ENCODE peak calls at places on chromosome 15, in eight cellular contexts. One of them, this sample, is unnamed. For H3K4me1, the result is how much of the 10 kb centered on the place peaks cover.

GRCh38 chr15:25670025-25670554 is 193.0 kb downstream of the ATP10A start:
- DNase-seq in Peyer's patch: no peak
- DNase-seq in prostate gland: peak
- DNase-seq in aorta: peak
- DNase-seq in breast epithelium: no peak
- DNase-seq in left ventricle myocardium inferior: peak
- DNase-seq in A549: no peak
- DNase-seq in heart left ventricle: peak
- DNase-seq in this sample: peak

GRCh38 chr15:84400820-84401219 is 165.2 kb downstream of the GOLGA6L4 start:
- DNase-seq in breast epithelium: no peak
- DNase-seq in left ventricle myocardium inferior: no peak
- DNase-seq in Peyer's patch: no peak
- DNase-seq in aorta: no peak
- DNase-seq in A549: no peak
- DNase-seq in prostate gland: no peak
- DNase-seq in heart left ventricle: no peak
- DNase-seq in this sample: peak

GRCh38 chr15:63597033-63597790 is at the start of gene FBXL22:
- DNase-seq in Peyer's patch: no peak
- DNase-seq in prostate gland: peak
- DNase-seq in left ventricle myocardium inferior: peak
- DNase-seq in heart left ventricle: peak
- DNase-seq in aorta: peak
- DNase-seq in A549: no peak
- DNase-seq in breast epithelium: no peak
- DNase-seq in this sample: peak

GRCh38 chr15:71275098-71275497 is 159.8 kb downstream of the THSD4 start:
- DNase-seq in A549: no peak
- DNase-seq in heart left ventricle: no peak
- DNase-seq in aorta: no peak
- DNase-seq in left ventricle myocardium inferior: no peak
- DNase-seq in breast epithelium: no peak
- DNase-seq in Peyer's patch: no peak
- DNase-seq in prostate gland: no peak
- DNase-seq in this sample: no peak

GRCh38 chr15:91694829-91695205 is 158.7 kb upstream of the SLCO3A1 start:
- DNase-seq in aorta: peak
- DNase-seq in breast epithelium: peak
- DNase-seq in prostate gland: peak
- DNase-seq in Peyer's patch: no peak
- DNase-seq in heart left ventricle: peak
- DNase-seq in left ventricle myocardium inferior: no peak
- DNase-seq in A549: no peak
- DNase-seq in this sample: no peak

GRCh38 chr15:74782596-74783071 is 754 bp downstream of the CSK start:
- DNase-seq in breast epithelium: no peak
- DNase-seq in heart left ventricle: no peak
- DNase-seq in aorta: no peak
- DNase-seq in prostate gland: no peak
- DNase-seq in A549: no peak
- DNase-seq in left ventricle myocardium inferior: no peak
- DNase-seq in Peyer's patch: no peak
- DNase-seq in this sample: peak

GRCh38 chr15:75167588-75168076 is 34.0 kb upstream of the C15orf39 start:
- DNase-seq in Peyer's patch: no peak
- DNase-seq in heart left ventricle: no peak
- DNase-seq in prostate gland: no peak
- DNase-seq in aorta: no peak
- DNase-seq in left ventricle myocardium inferior: no peak
- DNase-seq in breast epithelium: no peak
- DNase-seq in A549: no peak
- DNase-seq in this sample: no peak

GRCh38 chr15:52262364-52262763 is 33.2 kb downstream of the MYO5C start:
- DNase-seq in heart left ventricle: no peak
- DNase-seq in Peyer's patch: no peak
- DNase-seq in aorta: no peak
- DNase-seq in prostate gland: no peak
- DNase-seq in left ventricle myocardium inferior: no peak
- DNase-seq in A549: no peak
- DNase-seq in breast epithelium: no peak
- DNase-seq in this sample: peak

GRCh38 chr15:74775132-74775562 is 6.7 kb upstream of the CSK start:
- DNase-seq in prostate gland: no peak
- DNase-seq in heart left ventricle: no peak
- DNase-seq in Peyer's patch: no peak
- DNase-seq in breast epithelium: no peak
- DNase-seq in A549: no peak
- DNase-seq in left ventricle myocardium inferior: no peak
- DNase-seq in aorta: no peak
- DNase-seq in this sample: no peak

GRCh38 chr15:80309769-80310384 is 57.9 kb upstream of the CTXND1 start:
- DNase-seq in left ventricle myocardium inferior: no peak
- DNase-seq in A549: peak
- DNase-seq in breast epithelium: no peak
- DNase-seq in heart left ventricle: no peak
- DNase-seq in aorta: no peak
- DNase-seq in prostate gland: peak
- DNase-seq in Peyer's patch: no peak
- DNase-seq in this sample: peak

GRCh38 chr15:78944202-78944625 is 632 bp downstream of the CTSH start:
- DNase-seq in aorta: no peak
- DNase-seq in Peyer's patch: no peak
- DNase-seq in breast epithelium: no peak
- DNase-seq in left ventricle myocardium inferior: no peak
- DNase-seq in A549: no peak
- DNase-seq in prostate gland: no peak
- DNase-seq in heart left ventricle: peak
- DNase-seq in this sample: no peak

GRCh38 chr15:96428742-96429141 is 98.2 kb downstream of the NR2F2 start:
- DNase-seq in A549: no peak
- DNase-seq in left ventricle myocardium inferior: no peak
- DNase-seq in breast epithelium: no peak
- DNase-seq in heart left ventricle: peak
- DNase-seq in Peyer's patch: no peak
- DNase-seq in aorta: no peak
- DNase-seq in prostate gland: no peak
- DNase-seq in this sample: no peak

GRCh38 chr15:88166330-88166993 is 90.1 kb downstream of the NTRK3 start:
- DNase-seq in left ventricle myocardium inferior: no peak
- DNase-seq in Peyer's patch: no peak
- DNase-seq in prostate gland: no peak
- DNase-seq in heart left ventricle: no peak
- DNase-seq in aorta: no peak
- DNase-seq in breast epithelium: no peak
- DNase-seq in A549: no peak
- DNase-seq in this sample: peak

GRCh38 chr15:99312794-99313193 is 61.5 kb downstream of the LRRC28 start:
- DNase-seq in aorta: no peak
- DNase-seq in left ventricle myocardium inferior: no peak
- DNase-seq in A549: no peak
- DNase-seq in breast epithelium: no peak
- DNase-seq in Peyer's patch: no peak
- DNase-seq in heart left ventricle: no peak
- DNase-seq in prostate gland: no peak
- DNase-seq in this sample: no peak

GRCh38 chr15:51874751-51875644 is 45.5 kb downstream of the TMOD3 start:
- DNase-seq in heart left ventricle: no peak
- DNase-seq in breast epithelium: no peak
- DNase-seq in aorta: no peak
- DNase-seq in Peyer's patch: no peak
- DNase-seq in left ventricle myocardium inferior: no peak
- DNase-seq in prostate gland: no peak
- DNase-seq in A549: peak
- DNase-seq in this sample: no peak

GRCh38 chr15:88267720-88268119 is 11.2 kb upstream of the NTRK3 start:
- DNase-seq in Peyer's patch: no peak
- DNase-seq in heart left ventricle: no peak
- DNase-seq in breast epithelium: no peak
- DNase-seq in aorta: no peak
- DNase-seq in left ventricle myocardium inferior: no peak
- DNase-seq in prostate gland: no peak
- DNase-seq in A549: no peak
- DNase-seq in this sample: no peak

GRCh38 chr15:90165659-90166489 is 35.3 kb upstream of the SEMA4B start:
- DNase-seq in breast epithelium: peak
- DNase-seq in prostate gland: peak
- DNase-seq in heart left ventricle: peak
- DNase-seq in Peyer's patch: peak
- DNase-seq in left ventricle myocardium inferior: no peak
- DNase-seq in aorta: peak
- DNase-seq in A549: peak
- DNase-seq in this sample: peak

GRCh38 chr15:25508369-25509002 is 69.7 kb upstream of the UBE3A start:
- DNase-seq in aorta: no peak
- DNase-seq in left ventricle myocardium inferior: no peak
- DNase-seq in breast epithelium: no peak
- DNase-seq in A549: peak
- DNase-seq in prostate gland: no peak
- DNase-seq in heart left ventricle: no peak
- DNase-seq in Peyer's patch: no peak
- DNase-seq in this sample: no peak

GRCh38 chr15:35078221-35078915 is 6.7 kb downstream of the NANOGP8 start:
- DNase-seq in prostate gland: peak
- DNase-seq in A549: peak
- DNase-seq in breast epithelium: no peak
- DNase-seq in left ventricle myocardium inferior: no peak
- DNase-seq in Peyer's patch: no peak
- DNase-seq in aorta: no peak
- DNase-seq in heart left ventricle: no peak
- DNase-seq in this sample: peak

DNA sequence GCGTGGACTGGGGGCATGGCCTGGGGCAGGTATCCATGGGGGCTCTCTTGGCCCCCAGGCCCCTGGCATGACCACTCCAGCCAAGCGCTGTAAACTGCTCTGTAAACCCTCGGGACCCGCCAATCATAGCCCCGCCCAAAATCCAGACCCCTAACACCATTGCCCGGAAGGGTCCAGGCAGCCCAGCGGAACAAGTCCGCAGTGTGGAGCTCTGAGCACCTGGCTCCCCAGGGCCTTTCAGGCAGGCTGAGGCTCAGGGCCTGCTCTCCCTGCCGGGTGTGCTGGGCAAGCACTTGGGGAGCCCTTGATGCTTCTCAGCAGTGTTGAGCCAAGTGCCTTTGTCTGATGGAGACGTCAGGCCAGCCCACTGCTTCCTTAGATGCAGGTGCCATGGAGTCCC is 106.2 kb downstream of the TLE3 start:
- DNase-seq in Peyer's patch: no peak
- DNase-seq in breast epithelium: no peak
- DNase-seq in heart left ventricle: no peak
- DNase-seq in aorta: no peak
- DNase-seq in A549: no peak
- DNase-seq in left ventricle myocardium inferior: no peak
- DNase-seq in prostate gland: no peak
- DNase-seq in this sample: no peak
- H3K4me3 ChIP-seq in Peyer's patch: no peak
- H3K4me3 ChIP-seq in breast epithelium: no peak
- H3K4me3 ChIP-seq in heart left ventricle: no peak
- H3K4me3 ChIP-seq in aorta: no peak
- H3K4me3 ChIP-seq in A549: no peak
- H3K4me3 ChIP-seq in left ventricle myocardium inferior: no peak
- H3K4me3 ChIP-seq in prostate gland: no peak
- H3K4me3 ChIP-seq in this sample: no peak

DNA sequence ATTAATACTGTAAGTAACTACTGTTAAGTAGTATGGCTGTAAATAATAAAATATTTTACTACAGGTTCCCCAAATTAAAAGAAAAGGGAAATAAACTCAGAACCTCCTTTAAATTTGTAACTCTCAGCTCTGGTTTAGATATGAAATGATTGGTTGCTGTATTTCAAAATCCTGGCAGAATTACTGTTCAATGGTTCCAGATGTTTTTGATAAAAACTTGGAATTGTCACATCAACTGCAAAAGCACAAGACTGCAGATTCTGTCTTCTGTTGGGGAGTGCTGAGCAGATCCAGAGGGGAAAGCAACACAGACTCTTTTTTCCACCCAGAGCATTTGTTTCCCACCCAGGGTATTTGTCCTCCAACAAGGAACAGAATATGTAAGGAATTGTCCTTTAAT is 178.2 kb downstream of the KLHL25 start:
- DNase-seq in breast epithelium: no peak
- DNase-seq in A549: no peak
- DNase-seq in Peyer's patch: no peak
- DNase-seq in aorta: no peak
- DNase-seq in heart left ventricle: no peak
- DNase-seq in left ventricle myocardium inferior: no peak
- DNase-seq in prostate gland: no peak
- DNase-seq in this sample: no peak
- H3K4me1 ChIP-seq in breast epithelium: under half
- H3K4me1 ChIP-seq in A549: half or more
- H3K4me1 ChIP-seq in Peyer's patch: under half
- H3K4me1 ChIP-seq in aorta: under half
- H3K4me1 ChIP-seq in heart left ventricle: half or more
- H3K4me1 ChIP-seq in left ventricle myocardium inferior: half or more
- H3K4me1 ChIP-seq in prostate gland: under half
- H3K4me1 ChIP-seq in this sample: under half

DNA sequence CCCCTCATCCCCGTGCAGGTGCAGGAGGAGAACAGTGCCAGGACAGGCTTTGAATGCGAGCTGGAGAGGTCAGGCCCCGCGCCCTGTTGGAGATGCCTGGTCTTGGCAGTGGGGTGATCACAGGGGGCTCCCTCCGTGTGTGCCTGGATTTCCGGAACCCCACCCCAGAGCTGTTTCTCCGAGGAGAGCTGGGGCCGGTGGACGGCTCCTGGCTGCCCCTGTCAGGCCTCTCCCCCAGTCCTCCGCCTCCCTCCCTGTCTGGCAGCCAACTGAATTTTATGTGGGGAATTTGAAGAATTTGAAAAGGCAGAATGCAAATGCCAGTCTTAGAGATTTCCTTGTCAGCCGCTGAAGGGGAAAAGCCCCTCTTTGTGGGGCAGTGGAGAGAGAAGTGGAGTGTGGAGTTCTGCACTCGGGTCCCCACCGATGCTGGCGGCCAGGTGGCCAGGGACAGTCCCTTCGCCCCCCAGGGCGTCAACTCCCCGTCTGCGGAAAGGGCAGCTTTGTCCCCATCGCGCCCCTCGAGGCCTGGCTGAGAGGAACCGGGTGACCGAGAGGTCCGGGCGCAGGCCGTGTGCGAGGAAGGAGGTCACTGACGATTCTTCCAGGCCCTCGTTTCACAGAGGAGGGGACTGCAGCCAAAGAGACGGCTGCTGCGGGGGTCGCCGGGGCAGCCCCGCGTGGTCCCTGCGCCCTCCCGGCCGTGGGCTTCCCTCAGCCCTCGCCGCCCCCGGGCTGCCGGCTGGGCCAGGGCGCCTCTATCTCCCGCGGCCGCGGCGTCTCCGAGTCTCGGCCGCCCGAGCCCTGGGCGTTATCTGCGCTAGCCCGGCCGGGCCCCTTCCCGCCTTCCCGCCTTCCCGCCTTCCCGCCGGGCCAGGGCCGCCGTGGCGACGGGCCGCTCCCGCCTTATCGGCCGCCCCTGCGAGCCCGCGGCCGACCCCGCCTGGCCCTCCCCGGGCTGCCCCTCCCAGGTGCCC is 56.0 kb upstream of the LCTL start:
- DNase-seq in prostate gland: no peak
- DNase-seq in left ventricle myocardium inferior: no peak
- DNase-seq in heart left ventricle: no peak
- DNase-seq in A549: no peak
- DNase-seq in breast epithelium: no peak
- DNase-seq in aorta: no peak
- DNase-seq in Peyer's patch: no peak
- DNase-seq in this sample: peak
- H3K4me3 ChIP-seq in prostate gland: no peak
- H3K4me3 ChIP-seq in left ventricle myocardium inferior: peak
- H3K4me3 ChIP-seq in heart left ventricle: peak
- H3K4me3 ChIP-seq in A549: no peak
- H3K4me3 ChIP-seq in breast epithelium: peak
- H3K4me3 ChIP-seq in aorta: no peak
- H3K4me3 ChIP-seq in Peyer's patch: peak
- H3K4me3 ChIP-seq in this sample: peak

GRCh38 chr15:67098768-67099282 is 33.4 kb downstream of the SMAD3 start:
- DNase-seq in left ventricle myocardium inferior: no peak
- DNase-seq in breast epithelium: no peak
- DNase-seq in A549: no peak
- DNase-seq in aorta: no peak
- DNase-seq in Peyer's patch: no peak
- DNase-seq in heart left ventricle: no peak
- DNase-seq in prostate gland: no peak
- DNase-seq in this sample: no peak
- H3K4me1 ChIP-seq in left ventricle myocardium inferior: half or more
- H3K4me1 ChIP-seq in breast epithelium: under half
- H3K4me1 ChIP-seq in A549: half or more
- H3K4me1 ChIP-seq in aorta: under half
- H3K4me1 ChIP-seq in Peyer's patch: under half
- H3K4me1 ChIP-seq in heart left ventricle: half or more
- H3K4me1 ChIP-seq in prostate gland: under half
- H3K4me1 ChIP-seq in this sample: under half